ENCODE peak calls at places on chromosomes 16 and 17, in seven cellular contexts. N, G, L, O, P, U and X are unnamed samples.

GRCh38 chr16:29664133-29664912 is 1.3 kb downstream of the SPN start:
- DNase-seq in N (no peak), G (no peak), L (no peak), O (no peak), P (no peak), U (no peak), X (no peak)

GRCh38 chr17:77214743-77215142 is 74.0 kb downstream of the SEC14L1 start:
- DNase-seq in N (peak), G (no peak), L (peak), O (no peak), P (peak), U (peak), X (peak)

GRCh38 chr17:66040402-66040801 is 151.5 kb downstream of the CEP112 start:
- DNase-seq in N (peak), G (no peak), L (no peak), O (no peak), P (no peak), U (peak), X (no peak)

GRCh38 chr16:19639986-19640421 is 78.0 kb downstream of the KNOP1 start:
- DNase-seq in N (no peak), G (no peak), L (no peak), O (no peak), P (no peak), U (no peak), X (no peak)

GRCh38 chr17:64128787-64129514 is 993 bp downstream of the ERN1 start:
- DNase-seq in N (peak), G (no peak), L (no peak), O (peak), P (peak), U (peak), X (no peak)

GRCh38 chr17:35051183-35051578 is 12.3 kb downstream of the RFFL start:
- DNase-seq in N (no peak), G (no peak), L (no peak), O (no peak), P (peak), U (no peak), X (no peak)

GRCh38 chr17:35373532-35373983 is at the start of gene SLFN11:
- DNase-seq in N (peak), G (no peak), L (peak), O (no peak), P (peak), U (peak), X (peak)

GRCh38 chr17:11944587-11944986 is 52.7 kb downstream of the ZNF18 start:
- DNase-seq in N (no peak), G (no peak), L (no peak), O (no peak), P (no peak), U (no peak), X (no peak)

GRCh38 chr17:64964796-64965195 is 45.5 kb upstream of the LRRC37A3 start:
- DNase-seq in N (no peak), G (no peak), L (no peak), O (no peak), P (no peak), U (no peak), X (no peak)

GRCh38 chr17:75917443-75918111 is 12.9 kb upstream of the MRPL38 start:
- DNase-seq in N (no peak), G (no peak), L (no peak), O (no peak), P (no peak), U (no peak), X (no peak)

GRCh38 chr16:17331071-17331521 is 139.7 kb downstream of the XYLT1 start:
- DNase-seq in N (no peak), G (no peak), L (no peak), O (no peak), P (no peak), U (no peak), X (no peak)

GRCh38 chr16:88108762-88109161 is 157.5 kb downstream of the BANP start:
- DNase-seq in N (no peak), G (no peak), L (no peak), O (no peak), P (no peak), U (no peak), X (no peak)
- H4K8ac ChIP-seq in N (no peak), G (no peak), L (no peak), O (no peak), P (no peak), U (no peak), X (no peak)

GRCh38 chr16:81497690-81498089 is 53.1 kb downstream of the CMIP start:
- DNase-seq in N (no peak), G (no peak), L (no peak), O (no peak), P (no peak), U (no peak), X (no peak)

GRCh38 chr16:81494888-81495287 is 50.3 kb downstream of the CMIP start:
- DNase-seq in N (no peak), G (no peak), L (no peak), O (no peak), P (no peak), U (no peak), X (no peak)

GRCh38 chr16:81495321-81496234 is 51.0 kb downstream of the CMIP start:
- DNase-seq in N (no peak), G (no peak), L (no peak), O (no peak), P (no peak), U (no peak), X (no peak)

GRCh38 chr16:81498351-81498750 is 53.7 kb downstream of the CMIP start:
- DNase-seq in N (no peak), G (no peak), L (no peak), O (no peak), P (no peak), U (no peak), X (no peak)

GRCh38 chr16:81496742-81497141 is 52.1 kb downstream of the CMIP start:
- DNase-seq in N (no peak), G (no peak), L (no peak), O (no peak), P (no peak), U (no peak), X (no peak)
- H4K8ac ChIP-seq in N (no peak), G (no peak), L (no peak), O (no peak), P (no peak), U (no peak), X (no peak)

DNA sequence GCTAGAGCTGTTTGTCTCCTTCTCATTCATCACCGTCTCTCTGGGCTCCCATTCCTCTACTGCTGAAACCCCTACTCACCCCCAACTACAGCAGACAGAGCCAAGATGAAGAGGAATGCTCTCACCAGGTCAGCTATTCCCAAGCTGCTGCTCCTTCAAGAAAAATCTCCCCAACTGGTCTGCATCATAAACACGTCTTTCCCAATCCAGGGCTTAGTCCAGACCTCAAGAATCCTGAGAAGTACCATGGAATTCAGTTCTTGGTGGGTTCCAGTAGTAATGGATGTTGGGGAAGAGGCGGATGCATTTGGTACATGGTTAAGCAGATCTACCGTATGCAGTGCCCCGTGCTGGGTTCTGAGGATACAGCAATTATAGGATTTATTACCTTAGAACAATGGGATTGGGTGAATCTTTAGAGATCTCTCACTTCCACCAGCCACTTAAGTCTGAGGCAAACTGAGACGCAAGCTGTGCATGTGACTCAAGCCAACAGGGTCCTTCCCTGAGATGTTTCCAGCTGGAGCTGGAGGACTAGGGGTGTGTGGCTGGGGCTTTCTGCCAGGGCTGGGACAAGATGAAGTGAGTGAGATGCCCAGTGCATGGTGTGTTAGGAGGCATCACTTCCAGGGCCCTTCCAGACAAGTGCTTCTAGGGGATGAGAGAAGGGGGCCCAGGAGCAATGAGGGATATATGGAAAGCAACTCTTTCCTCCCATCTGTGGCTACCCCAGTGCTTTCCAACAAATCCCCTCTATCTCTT is 232.7 kb upstream of the CDH5 start:
- DNase-seq in N (no peak), G (no peak), L (no peak), O (no peak), P (peak), U (no peak), X (peak)
- H4K8ac ChIP-seq in N (no peak), G (no peak), L (no peak), O (no peak), P (peak), U (no peak), X (peak)

GRCh38 chr16:3655791-3656490 is 1.4 kb downstream of the DNASE1 start:
- DNase-seq in N (peak), G (no peak), L (no peak), O (no peak), P (no peak), U (no peak), X (no peak)
- H4K8ac ChIP-seq in N (no peak), G (peak), L (no peak), O (no peak), P (no peak), U (no peak), X (no peak)

GRCh38 chr16:22979038-22979437 is 165.1 kb downstream of the HS3ST2 start:
- DNase-seq in N (no peak), G (no peak), L (no peak), O (no peak), P (no peak), U (no peak), X (no peak)

GRCh38 chr16:22989598-22989997 is 159.7 kb downstream of the USP31 start:
- DNase-seq in N (no peak), G (no peak), L (no peak), O (no peak), P (no peak), U (no peak), X (no peak)

DNA sequence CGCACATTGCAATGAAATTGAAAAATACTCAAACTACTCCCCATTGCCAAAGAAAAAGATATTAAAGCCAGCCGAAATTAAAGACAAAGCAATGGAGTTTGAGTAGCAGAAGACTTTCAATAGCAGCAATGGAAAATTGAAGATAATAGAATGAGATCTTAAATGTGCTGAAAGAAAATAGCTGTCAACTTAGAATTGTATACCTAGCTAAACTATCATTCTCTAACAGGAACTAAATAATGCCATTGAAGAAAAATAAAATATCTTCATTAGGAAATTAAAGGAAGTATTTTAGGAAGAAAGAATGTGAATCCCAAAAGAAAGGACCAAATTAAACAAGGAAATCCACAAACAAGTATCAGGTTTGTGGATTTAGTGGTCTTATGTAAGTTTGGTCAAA is 165.6 kb downstream of the USP31 start:
- DNase-seq in N (no peak), G (no peak), L (no peak), O (no peak), P (no peak), U (no peak), X (no peak)
- H4K8ac ChIP-seq in N (no peak), G (no peak), L (no peak), O (no peak), P (no peak), U (no peak), X (no peak)